ENCODE peak calls at places on chromosomes 3 and 15, in four cellular contexts. W is ovary, Y is HepG2, R is A549. E is an unnamed sample.

GRCh38 chr15:52787123-52787503 is 3.0 kb downstream of the ONECUT1 start:
- DNase-seq in W (no peak), Y (no peak), R (no peak), E (no peak)

GRCh38 chr3:188819939-188820338 is 351.8 kb upstream of the TPRG1 start:
- DNase-seq in W (no peak), Y (no peak), R (no peak), E (no peak)

GRCh38 chr15:62094398-62094797 is 27.6 kb downstream of the C2CD4A start:
- DNase-seq in W (no peak), Y (no peak), R (no peak), E (no peak)

GRCh38 chr3:45273681-45274515 is 47.8 kb upstream of the TMEM158 start:
- DNase-seq in W (no peak), Y (no peak), R (peak; percentile 48), E (no peak)

GRCh38 chr3:129857899-129858298 is 35.6 kb downstream of the TMCC1 start:
- DNase-seq in W (no peak), Y (peak; percentile 36), R (no peak), E (no peak)

GRCh38 chr3:181899702-181900101 is 188.0 kb downstream of the SOX2 start:
- DNase-seq in W (no peak), Y (no peak), R (no peak), E (no peak)

GRCh38 chr3:27960133-27960532 is 238.0 kb upstream of the EOMES start:
- DNase-seq in W (no peak), Y (no peak), R (no peak), E (no peak)

GRCh38 chr3:14373753-14374376 is 28.5 kb upstream of the SLC6A6 start:
- DNase-seq in W (no peak), Y (no peak), R (no peak), E (no peak)

GRCh38 chr15:86555939-86556725 is 476.5 kb downstream of the AGBL1 start:
- DNase-seq in W (no peak), Y (peak; percentile 50), R (peak; percentile 77), E (no peak)

GRCh38 chr15:80072285-80072684 is 12.8 kb downstream of the ZFAND6 start:
- DNase-seq in W (no peak), Y (peak; percentile 91), R (peak; percentile 93), E (no peak)

GRCh38 chr3:22960326-22960984 is 242.7 kb upstream of the UBE2E2 start:
- DNase-seq in W (peak; percentile 61), Y (peak; percentile 12), R (peak; percentile 49), E (peak; percentile 68)

GRCh38 chr3:129013491-129013891 is 12.4 kb downstream of the EFCC1 start:
- DNase-seq in W (no peak), Y (no peak), R (peak; percentile 40), E (no peak)

GRCh38 chr3:150218236-150218635 is 189.9 kb upstream of the TSC22D2 start:
- DNase-seq in W (no peak), Y (no peak), R (no peak), E (no peak)

GRCh38 chr15:41561104-41561776 is 2.2 kb downstream of the TYRO3 start:
- DNase-seq in W (peak; percentile 64), Y (no peak), R (no peak), E (no peak)

GRCh38 chr3:135917076-135917475 is 48.5 kb upstream of the PPP2R3A start:
- DNase-seq in W (no peak), Y (no peak), R (no peak), E (no peak)

GRCh38 chr15:48547305-48547704 is 98.2 kb downstream of the FBN1 start:
- DNase-seq in W (no peak), Y (no peak), R (no peak), E (no peak)

GRCh38 chr3:141894524-141895176 is 18.2 kb downstream of the ATP1B3 start:
- DNase-seq in W (no peak), Y (peak; percentile 57), R (peak; percentile 56), E (no peak)

GRCh38 chr3:53202331-53203015 is 41.5 kb downstream of the PRKCD start:
- DNase-seq in W (no peak), Y (no peak), R (no peak), E (no peak)

GRCh38 chr3:71304684-71305083 is 278.8 kb downstream of the FOXP1 start:
- DNase-seq in W (no peak), Y (peak; percentile 15), R (no peak), E (no peak)

GRCh38 chr3:10285742-10286524 is 6.8 kb downstream of the GHRL start:
- DNase-seq in W (no peak), Y (no peak), R (no peak), E (no peak)

GRCh38 chr3:72193768-72194463 is 409.0 kb upstream of the PROK2 start:
- DNase-seq in W (no peak), Y (no peak), R (no peak), E (no peak)

GRCh38 chr3:47002490-47003410 is 23.3 kb downstream of the NBEAL2 start:
- DNase-seq in W (peak; percentile 35), Y (no peak), R (no peak), E (peak; percentile 61)

GRCh38 chr3:146164071-146164470 is 3.1 kb upstream of the PLOD2 start:
- DNase-seq in W (no peak), Y (no peak), R (peak; percentile 49), E (no peak)

GRCh38 chr3:123700791-123701712 is 116.2 kb upstream of the HACD2 start:
- DNase-seq in W (peak; percentile 84), Y (no peak), R (no peak), E (peak; percentile 95)

GRCh38 chr15:80581976-80582375 is 113.1 kb upstream of the ABHD17C start:
- DNase-seq in W (no peak), Y (peak; percentile 27), R (no peak), E (peak; percentile 52)

GRCh38 chr15:69807752-69808151 is 290.0 kb downstream of the TLE3 start:
- DNase-seq in W (no peak), Y (no peak), R (peak; percentile 22), E (no peak)

GRCh38 chr3:129625071-129625874 is 18.8 kb upstream of the PLXND1 start:
- DNase-seq in W (peak; percentile 42), Y (no peak), R (no peak), E (peak; percentile 71)

GRCh38 chr15:79035111-79035601 is 55.4 kb downstream of the RASGRF1 start:
- DNase-seq in W (no peak), Y (no peak), R (no peak), E (no peak)

GRCh38 chr3:179279837-179280236 is 28.9 kb upstream of the KCNMB3 start:
- DNase-seq in W (no peak), Y (no peak), R (no peak), E (no peak)

GRCh38 chr3:54837964-54838363 is 89.9 kb downstream of the LRTM1 start:
- DNase-seq in W (no peak), Y (no peak), R (no peak), E (no peak)

GRCh38 chr15:77002436-77002835 is 7.5 kb downstream of the PSTPIP1 start:
- DNase-seq in W (no peak), Y (no peak), R (no peak), E (no peak)

GRCh38 chr3:125150525-125151436 is 61.8 kb downstream of the SLC12A8 start:
- DNase-seq in W (no peak), Y (peak; percentile 53), R (peak; percentile 71), E (no peak)

GRCh38 chr3:42347928-42348327 is 62.5 kb downstream of the LYZL4 start:
- DNase-seq in W (no peak), Y (no peak), R (no peak), E (no peak)

GRCh38 chr15:72889545-72889944 is 106.0 kb upstream of the ADPGK start:
- DNase-seq in W (no peak), Y (no peak), R (no peak), E (no peak)

GRCh38 chr3:30496496-30496966 is 109.9 kb upstream of the TGFBR2 start:
- DNase-seq in W (no peak), Y (no peak), R (no peak), E (peak; percentile 92)
- TF ChIP-seq EP300 in W (no peak), Y (no peak), R (no peak), E (peak; percentile 96)

DNA sequence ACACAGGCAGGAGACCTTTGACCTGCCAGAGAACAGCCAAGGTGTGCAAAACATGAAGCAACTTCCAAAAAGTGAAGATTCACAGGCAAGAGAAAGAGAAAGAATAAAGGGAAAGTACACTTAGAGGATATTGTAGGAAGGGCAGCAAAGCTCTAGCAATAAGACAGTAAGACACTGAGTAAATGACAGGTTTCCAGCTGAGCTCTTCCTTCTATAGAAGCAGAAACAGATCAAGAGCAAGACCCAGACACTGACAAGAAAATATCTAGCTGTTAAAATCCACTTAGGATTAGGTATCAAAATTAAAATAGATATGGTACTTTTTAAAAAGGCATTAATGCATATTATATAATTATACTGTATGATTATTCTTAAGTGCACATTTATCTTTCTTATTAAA is 333.4 kb downstream of the RAP2B start:
- DNase-seq in W (no peak), Y (no peak), R (no peak), E (no peak)
- TF ChIP-seq EP300 in W (no peak), Y (no peak), R (no peak), E (no peak)

GRCh38 chr15:98953000-98953776 is 54.4 kb downstream of the PGPEP1L start:
- DNase-seq in W (no peak), Y (no peak), R (no peak), E (no peak)

GRCh38 chr15:98953950-98954349 is 53.6 kb downstream of the PGPEP1L start:
- DNase-seq in W (peak; percentile 57), Y (no peak), R (no peak), E (no peak)

GRCh38 chr15:98955331-98955730 is 52.3 kb downstream of the PGPEP1L start:
- DNase-seq in W (peak; percentile 78), Y (no peak), R (no peak), E (peak; percentile 82)

GRCh38 chr15:98955980-98956723 is 51.4 kb downstream of the PGPEP1L start:
- DNase-seq in W (no peak), Y (no peak), R (no peak), E (no peak)

DNA sequence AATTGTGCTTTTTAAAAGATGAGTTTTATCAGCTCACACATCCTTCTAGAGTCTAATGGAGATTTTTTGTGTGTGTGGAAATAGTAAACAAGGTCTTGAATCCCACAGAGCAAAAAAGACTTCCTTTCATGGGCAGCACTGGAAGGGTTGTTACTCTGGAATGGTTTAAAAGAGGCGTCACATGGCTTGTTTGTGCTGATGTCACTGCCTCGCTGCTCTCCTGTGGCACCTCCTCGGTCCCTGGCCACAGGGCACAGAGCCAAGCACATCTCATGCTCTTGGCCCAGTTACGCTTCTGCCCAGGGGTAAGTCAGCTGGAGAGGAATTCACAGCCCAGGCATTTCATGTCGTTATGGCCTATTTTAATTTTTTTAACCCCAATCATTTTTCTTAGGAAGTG is 53.2 kb downstream of the PGPEP1L start:
- DNase-seq in W (peak; percentile 82), Y (no peak), R (no peak), E (peak; percentile 96)
- TF ChIP-seq EP300 in W (no peak), Y (no peak), R (no peak), E (no peak)

DNA sequence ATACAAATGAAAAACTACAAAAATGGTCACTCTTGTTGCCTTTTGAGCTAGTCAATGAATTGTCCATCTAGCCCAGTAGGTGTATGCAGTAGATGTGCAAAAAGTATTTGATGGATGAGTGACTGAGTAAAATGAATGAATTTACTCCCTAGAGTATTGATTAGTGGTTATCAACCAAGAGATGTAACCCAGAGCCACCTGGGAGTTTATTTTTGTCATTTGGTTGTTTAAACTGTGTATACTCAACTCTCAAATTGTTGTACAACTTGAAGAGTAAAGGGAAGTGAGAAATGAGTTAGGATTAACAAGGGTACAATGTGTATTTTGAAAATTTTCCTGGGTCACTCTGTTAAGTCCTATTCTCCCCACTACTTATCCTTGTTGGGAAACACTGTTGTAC is 124.1 kb upstream of the TMCO5A start:
- DNase-seq in W (no peak), Y (no peak), R (no peak), E (no peak)
- TF ChIP-seq EP300 in W (no peak), Y (no peak), R (no peak), E (no peak)

E was measured in sigmoid colon.